ENCODE peak calls at places on chromosomes 6 and 20, in seven cellular contexts. F is HCEC 1CT, G is RWPE1, A is iris pigment epithelial cell, N is HT1080, Y is EL, E is brain microvascular endothelial cell. L is an unnamed sample.

GRCh38 chr6:158303210-158303731 is 9.0 kb upstream of the TULP4 start:
- DNase-seq in A (no peak), E (no peak), G (no peak), Y (no peak), F (no peak), N (no peak), L (no peak)

GRCh38 chr6:90610291-90610670 is 23.4 kb upstream of the MAP3K7 start:
- DNase-seq in Y (peak; percentile 6), E (peak; percentile 4), N (no peak), G (no peak), F (no peak), A (peak; percentile 11), L (no peak)

GRCh38 chr6:33313709-33314514 is at the start of gene TAPBP:
- DNase-seq in A (peak; percentile 79), E (peak; percentile 45), F (peak; percentile 29), Y (peak; percentile 79), N (peak; percentile 62), G (peak; percentile 61), L (no peak)

GRCh38 chr6:154218336-154218735 is 138.3 kb downstream of the IPCEF1 start:
- DNase-seq in N (no peak), E (no peak), Y (no peak), F (no peak), A (no peak), G (no peak), L (no peak)

GRCh38 chr6:131292145-131292938 is 157.1 kb downstream of the AKAP7 start:
- DNase-seq in E (no peak), F (no peak), Y (peak; percentile 10), G (no peak), A (no peak), N (no peak), L (no peak)

GRCh38 chr6:7528565-7528964 is 12.9 kb upstream of the DSP start:
- DNase-seq in N (peak; percentile 24), A (peak; percentile 74), G (peak; percentile 48), F (no peak), E (peak; percentile 99), Y (peak; percentile 85), L (no peak)

GRCh38 chr6:95946906-95947305 is 68.9 kb upstream of the FUT9 start:
- DNase-seq in F (no peak), Y (no peak), E (no peak), A (no peak), N (no peak), G (no peak), L (no peak)

GRCh38 chr6:65191412-65191811 is 515.6 kb downstream of the EYS start:
- DNase-seq in N (no peak), Y (no peak), A (no peak), F (no peak), E (no peak), G (no peak), L (no peak)

GRCh38 chr6:2108700-2109306 is 136.6 kb downstream of the GMDS start:
- DNase-seq in G (no peak), Y (no peak), E (no peak), F (no peak), N (no peak), A (peak; percentile 45), L (no peak)

GRCh38 chr20:51579137-51579536 is 36.6 kb upstream of the NFATC2 start:
- DNase-seq in N (peak; percentile 55), E (peak; percentile 76), F (no peak), G (no peak), Y (peak; percentile 87), A (peak; percentile 72), L (no peak)

GRCh38 chr20:37524221-37524700 is 3.2 kb downstream of the NNAT start:
- DNase-seq in A (no peak), F (no peak), E (no peak), N (no peak), Y (no peak), G (no peak), L (no peak)

GRCh38 chr20:38893056-38893455 is 33.2 kb upstream of the FAM83D start:
- DNase-seq in A (no peak), N (no peak), F (no peak), Y (no peak), E (no peak), G (no peak), L (no peak)

GRCh38 chr6:167750956-167751358 is 75.8 kb upstream of the AFDN start:
- DNase-seq in A (no peak), N (no peak), G (peak; percentile 60), E (no peak), Y (no peak), F (no peak), L (peak; percentile 20)

GRCh38 chr20:63618291-63618980 is 8.5 kb downstream of the GMEB2 start:
- DNase-seq in F (no peak), Y (no peak), A (no peak), E (no peak), N (no peak), G (no peak), L (no peak)

GRCh38 chr6:53815381-53816119 is 20.7 kb downstream of the LRRC1 start:
- DNase-seq in F (no peak), Y (no peak), A (peak; percentile 51), G (no peak), N (no peak), E (no peak), L (no peak)

GRCh38 chr6:34315780-34316179 is 67.0 kb upstream of the SMIM29 start:
- DNase-seq in N (no peak), E (no peak), F (no peak), Y (no peak), G (no peak), A (no peak), L (no peak)

GRCh38 chr20:58709703-58710039 is 17.1 kb downstream of the NPEPL1 start:
- DNase-seq in E (no peak), A (no peak), F (no peak), Y (no peak), G (no peak), N (no peak), L (no peak)

GRCh38 chr6:53906842-53907241 is 112.0 kb downstream of the LRRC1 start:
- DNase-seq in Y (peak; percentile 20), F (peak; percentile 26), E (no peak), N (no peak), A (peak; percentile 53), G (no peak), L (no peak)

GRCh38 chr6:110613356-110613755 is 136.9 kb upstream of the SLC22A16 start:
- DNase-seq in E (no peak), G (no peak), F (no peak), Y (no peak), N (no peak), A (no peak), L (no peak)

GRCh38 chr20:15889073-15889923 is 684.0 kb downstream of the KIF16B start:
- DNase-seq in N (no peak), E (no peak), G (no peak), A (no peak), Y (no peak), F (no peak), L (no peak)

GRCh38 chr20:11331096-11331495 is 586.6 kb upstream of the BTBD3 start:
- DNase-seq in N (peak; percentile 65), G (no peak), E (no peak), A (peak; percentile 36), Y (peak; percentile 60), F (no peak), L (no peak)

GRCh38 chr6:22657341-22657985 is 88.1 kb downstream of the HDGFL1 start:
- DNase-seq in G (no peak), Y (no peak), N (no peak), A (no peak), E (no peak), F (no peak), L (no peak)

GRCh38 chr6:31558631-31559500 is 11.5 kb downstream of the NFKBIL1 start:
- DNase-seq in Y (peak; percentile 34), E (no peak), G (no peak), N (peak; percentile 46), A (peak; percentile 26), F (peak; percentile 10), L (no peak)

GRCh38 chr6:132797975-132798819 is at the start of gene SLC18B1:
- DNase-seq in N (peak; percentile 36), A (peak; percentile 23), F (peak; percentile 37), G (peak; percentile 60), Y (peak; percentile 54), E (peak; percentile 22), L (no peak)

GRCh38 chr20:34621383-34622367 is 55.2 kb downstream of the PIGU start:
- DNase-seq in E (peak; percentile 28), G (peak; percentile 83), Y (peak; percentile 43), F (peak; percentile 59), A (peak; percentile 74), N (no peak), L (no peak)

GRCh38 chr20:43415661-43416430 is 41.9 kb upstream of the SRSF6 start:
- DNase-seq in F (no peak), E (no peak), Y (peak; percentile 5), N (no peak), G (no peak), A (no peak), L (no peak)

GRCh38 chr6:135702955-135703499 is 148.5 kb upstream of the PDE7B start:
- DNase-seq in A (no peak), G (no peak), F (no peak), E (no peak), N (no peak), Y (no peak), L (no peak)

L was measured in iPS DF 6.9.